ENCODE peak calls at places on chromosomes 4 and X, in four cellular contexts. One of them, this sample, is unnamed.

GRCh38 chrX:94758130-94758529 is 1084.1 kb downstream of the FAM133A start:
- DNase-seq in BE2C: no peak
- DNase-seq in H9: no peak
- DNase-seq in brain microvascular endothelial cell: no peak
- DNase-seq in this sample: no peak

GRCh38 chrX:11564546-11564945 is 101.2 kb downstream of the ARHGAP6 start:
- DNase-seq in brain microvascular endothelial cell: no peak
- DNase-seq in H9: no peak
- DNase-seq in BE2C: no peak
- DNase-seq in this sample: no peak

GRCh38 chrX:70970482-70970999 is 39.6 kb upstream of the SLC7A3 start:
- DNase-seq in H9: no peak
- DNase-seq in brain microvascular endothelial cell: no peak
- DNase-seq in BE2C: no peak
- DNase-seq in this sample: peak

GRCh38 chr4:169017971-169018370 is 7.9 kb upstream of the CBR4 start:
- DNase-seq in H9: no peak
- DNase-seq in BE2C: peak
- DNase-seq in brain microvascular endothelial cell: no peak
- DNase-seq in this sample: no peak

GRCh38 chrX:106935175-106935574 is 15.0 kb downstream of the CLDN2 start:
- DNase-seq in BE2C: no peak
- DNase-seq in H9: no peak
- DNase-seq in brain microvascular endothelial cell: no peak
- DNase-seq in this sample: no peak

GRCh38 chr4:143185253-143186107 is 763 bp downstream of the USP38 start:
- DNase-seq in brain microvascular endothelial cell: no peak
- DNase-seq in BE2C: peak
- DNase-seq in H9: peak
- DNase-seq in this sample: peak

GRCh38 chr4:41320786-41321185 is 64.1 kb downstream of the UCHL1 start:
- DNase-seq in BE2C: no peak
- DNase-seq in H9: no peak
- DNase-seq in brain microvascular endothelial cell: no peak
- DNase-seq in this sample: no peak

GRCh38 chr4:88567591-88567990 is 24.7 kb upstream of the HERC3 start:
- DNase-seq in BE2C: no peak
- DNase-seq in H9: no peak
- DNase-seq in brain microvascular endothelial cell: no peak
- DNase-seq in this sample: no peak

GRCh38 chr4:80094191-80094590 is 21.2 kb upstream of the ANTXR2 start:
- DNase-seq in H9: no peak
- DNase-seq in brain microvascular endothelial cell: no peak
- DNase-seq in BE2C: no peak
- DNase-seq in this sample: no peak

GRCh38 chr4:40197879-40198689 is 1.3 kb downstream of the RHOH start:
- DNase-seq in H9: no peak
- DNase-seq in brain microvascular endothelial cell: no peak
- DNase-seq in BE2C: no peak
- DNase-seq in this sample: no peak